ENCODE peak calls at places on chromosome 10, in eight cellular contexts. J is HCT116; A is neuronal stem cell; Z is tibial nerve; H is CD8-positive, alpha-beta T cell; L is astrocyte; S is dorsolateral prefrontal cortex; R is fibroblast of lung. P is an unnamed sample.

GRCh38 chr10:104650072-104650471 is 9.0 kb downstream of the SORCS3 start:
- DNase-seq in J (no peak), A (no peak), Z (no peak), H (no peak), L (no peak), S (no peak), R (no peak), P (no peak)

GRCh38 chr10:131901181-131901829 is 497 bp downstream of the PPP2R2D start:
- DNase-seq in J (no peak), A (no peak), Z (no peak), H (no peak), L (no peak), S (no peak), R (peak), P (peak)

GRCh38 chr10:6385683-6386082 is 183.0 kb downstream of the PFKFB3 start:
- DNase-seq in J (no peak), A (no peak), Z (no peak), H (no peak), L (peak), S (no peak), R (peak), P (no peak)

GRCh38 chr10:63206997-63207952 is 74.1 kb downstream of the NRBF2 start:
- DNase-seq in J (no peak), A (no peak), Z (peak), H (no peak), L (peak), S (no peak), R (peak), P (no peak)

GRCh38 chr10:132784582-132785432 is 1.1 kb downstream of the NKX6-2 start:
- DNase-seq in J (no peak), A (no peak), Z (no peak), H (no peak), L (no peak), S (no peak), R (peak), P (no peak)

GRCh38 chr10:123642293-123642692 is 23.9 kb upstream of the GPR26 start:
- DNase-seq in J (no peak), A (no peak), Z (no peak), H (no peak), L (no peak), S (no peak), R (no peak), P (no peak)

GRCh38 chr10:116444527-116445142 is 17.0 kb downstream of the PNLIPRP3 start:
- DNase-seq in J (peak), A (peak), Z (peak), H (no peak), L (peak), S (no peak), R (peak), P (no peak)

GRCh38 chr10:53754851-53755250 is 982.3 kb upstream of the MBL2 start:
- DNase-seq in J (no peak), A (no peak), Z (no peak), H (no peak), L (no peak), S (no peak), R (no peak), P (no peak)

GRCh38 chr10:128047991-128048826 is 78.0 kb downstream of the MKI67 start:
- DNase-seq in J (no peak), A (no peak), Z (no peak), H (no peak), L (peak), S (no peak), R (peak), P (no peak)

GRCh38 chr10:101001225-101002035 is 1.8 kb downstream of the LZTS2 start:
- DNase-seq in J (no peak), A (no peak), Z (peak), H (no peak), L (peak), S (peak), R (peak), P (peak)

GRCh38 chr10:60310746-60311145 is 78.9 kb downstream of the ANK3 start:
- DNase-seq in J (no peak), A (peak), Z (no peak), H (no peak), L (no peak), S (no peak), R (no peak), P (no peak)

GRCh38 chr10:98344589-98345038 is 70.4 kb downstream of the PYROXD2 start:
- DNase-seq in J (no peak), A (no peak), Z (peak), H (no peak), L (peak), S (no peak), R (peak), P (peak)

GRCh38 chr10:48608279-48608681 is 3.4 kb upstream of the ARHGAP22 start:
- DNase-seq in J (peak), A (no peak), Z (no peak), H (no peak), L (no peak), S (no peak), R (no peak), P (no peak)

DNA sequence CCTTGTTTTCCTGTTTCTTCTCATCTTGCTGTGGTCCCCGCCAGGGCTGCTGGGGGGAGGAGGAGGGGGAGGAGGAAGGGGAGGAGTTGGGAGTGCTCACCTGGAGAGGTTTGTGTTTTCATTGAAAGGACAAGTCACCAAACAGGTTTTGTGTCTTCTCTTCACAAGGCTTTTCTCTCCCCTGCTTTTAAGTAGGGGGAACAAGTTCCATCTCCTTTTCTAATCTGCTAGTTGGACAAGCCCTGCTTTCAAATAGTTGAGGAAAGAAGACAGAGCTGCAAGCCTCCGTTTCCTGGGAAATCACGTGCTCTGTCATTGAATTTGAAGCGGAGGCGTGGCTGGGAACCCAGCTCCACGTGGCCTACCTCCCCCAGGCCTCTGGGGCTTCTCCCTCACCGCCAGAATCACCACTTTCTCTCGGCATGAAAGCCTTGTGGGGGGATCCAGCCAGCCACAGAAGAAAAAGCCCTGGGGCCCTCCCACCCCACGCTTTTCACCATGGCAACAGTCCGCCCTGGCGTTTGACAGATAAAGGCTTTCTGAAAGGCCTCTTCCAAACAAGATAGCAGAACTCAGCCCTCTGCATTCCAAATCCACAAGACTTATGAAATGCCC is 51.5 kb downstream of the PROSER2 start:
- DNase-seq in J (peak), A (peak), Z (no peak), H (no peak), L (peak), S (no peak), R (peak), P (peak)
- H3K27ac ChIP-seq in J (peak), A (peak), Z (peak), H (no peak), L (no peak), S (no peak), R (peak), P (no peak)

GRCh38 chr10:77334501-77334900 is 303.1 kb downstream of the KCNMA1 start:
- DNase-seq in J (no peak), A (no peak), Z (no peak), H (no peak), L (no peak), S (no peak), R (no peak), P (no peak)
- H3K27ac ChIP-seq in J (no peak), A (no peak), Z (no peak), H (no peak), L (no peak), S (no peak), R (no peak), P (no peak)

GRCh38 chr10:89296227-89296648 is 5.6 kb upstream of the IFIT2 start:
- DNase-seq in J (no peak), A (no peak), Z (no peak), H (no peak), L (no peak), S (no peak), R (no peak), P (no peak)
- H3K27ac ChIP-seq in J (no peak), A (no peak), Z (peak), H (no peak), L (no peak), S (peak), R (peak), P (peak)

GRCh38 chr10:301536-301935 is 166.3 kb downstream of the ZMYND11 start:
- DNase-seq in J (no peak), A (no peak), Z (no peak), H (no peak), L (no peak), S (no peak), R (no peak), P (no peak)

GRCh38 chr10:299969-300368 is 164.7 kb downstream of the ZMYND11 start:
- DNase-seq in J (no peak), A (no peak), Z (no peak), H (no peak), L (no peak), S (no peak), R (no peak), P (no peak)

GRCh38 chr10:293636-294035 is 158.4 kb downstream of the ZMYND11 start:
- DNase-seq in J (no peak), A (no peak), Z (no peak), H (no peak), L (no peak), S (no peak), R (no peak), P (no peak)

GRCh38 chr10:299512-299911 is 164.3 kb downstream of the ZMYND11 start:
- DNase-seq in J (no peak), A (no peak), Z (no peak), H (no peak), L (no peak), S (no peak), R (no peak), P (no peak)

GRCh38 chr10:298033-298432 is 162.8 kb downstream of the ZMYND11 start:
- DNase-seq in J (no peak), A (no peak), Z (no peak), H (no peak), L (no peak), S (no peak), R (no peak), P (no peak)
- H3K27ac ChIP-seq in J (no peak), A (no peak), Z (peak), H (no peak), L (peak), S (peak), R (peak), P (peak)

GRCh38 chr10:77191324-77192049 is 446.1 kb downstream of the KCNMA1 start:
- DNase-seq in J (no peak), A (no peak), Z (no peak), H (no peak), L (no peak), S (no peak), R (no peak), P (no peak)

GRCh38 chr10:77189056-77189455 is 448.6 kb downstream of the KCNMA1 start:
- DNase-seq in J (no peak), A (no peak), Z (no peak), H (no peak), L (no peak), S (no peak), R (no peak), P (no peak)

GRCh38 chr10:77188511-77188910 is 449.1 kb downstream of the KCNMA1 start:
- DNase-seq in J (no peak), A (no peak), Z (no peak), H (no peak), L (no peak), S (no peak), R (peak), P (no peak)

GRCh38 chr10:77192402-77192801 is 445.2 kb downstream of the KCNMA1 start:
- DNase-seq in J (no peak), A (no peak), Z (no peak), H (no peak), L (no peak), S (no peak), R (no peak), P (no peak)

DNA sequence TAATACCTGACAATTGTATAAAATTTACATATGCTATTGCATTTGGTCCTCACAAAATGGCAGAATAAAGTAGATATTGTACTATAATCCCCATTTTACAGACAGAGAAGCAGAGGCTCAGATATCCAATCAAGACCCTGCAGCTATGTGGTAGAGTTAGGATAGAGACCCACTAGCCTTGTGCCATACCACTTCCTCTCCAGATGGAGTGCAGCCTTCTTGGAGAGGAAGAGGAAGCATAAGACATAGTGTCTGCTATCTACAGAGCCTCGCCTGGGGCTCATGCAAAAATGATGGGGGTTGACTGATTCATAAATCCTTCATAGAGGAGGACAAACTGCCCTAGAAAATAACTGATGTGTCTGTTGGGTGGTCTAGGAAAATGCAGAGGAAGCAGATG is 447.3 kb downstream of the KCNMA1 start:
- DNase-seq in J (no peak), A (no peak), Z (no peak), H (no peak), L (no peak), S (no peak), R (no peak), P (no peak)
- H3K27ac ChIP-seq in J (no peak), A (no peak), Z (no peak), H (no peak), L (no peak), S (no peak), R (no peak), P (peak)

DNA sequence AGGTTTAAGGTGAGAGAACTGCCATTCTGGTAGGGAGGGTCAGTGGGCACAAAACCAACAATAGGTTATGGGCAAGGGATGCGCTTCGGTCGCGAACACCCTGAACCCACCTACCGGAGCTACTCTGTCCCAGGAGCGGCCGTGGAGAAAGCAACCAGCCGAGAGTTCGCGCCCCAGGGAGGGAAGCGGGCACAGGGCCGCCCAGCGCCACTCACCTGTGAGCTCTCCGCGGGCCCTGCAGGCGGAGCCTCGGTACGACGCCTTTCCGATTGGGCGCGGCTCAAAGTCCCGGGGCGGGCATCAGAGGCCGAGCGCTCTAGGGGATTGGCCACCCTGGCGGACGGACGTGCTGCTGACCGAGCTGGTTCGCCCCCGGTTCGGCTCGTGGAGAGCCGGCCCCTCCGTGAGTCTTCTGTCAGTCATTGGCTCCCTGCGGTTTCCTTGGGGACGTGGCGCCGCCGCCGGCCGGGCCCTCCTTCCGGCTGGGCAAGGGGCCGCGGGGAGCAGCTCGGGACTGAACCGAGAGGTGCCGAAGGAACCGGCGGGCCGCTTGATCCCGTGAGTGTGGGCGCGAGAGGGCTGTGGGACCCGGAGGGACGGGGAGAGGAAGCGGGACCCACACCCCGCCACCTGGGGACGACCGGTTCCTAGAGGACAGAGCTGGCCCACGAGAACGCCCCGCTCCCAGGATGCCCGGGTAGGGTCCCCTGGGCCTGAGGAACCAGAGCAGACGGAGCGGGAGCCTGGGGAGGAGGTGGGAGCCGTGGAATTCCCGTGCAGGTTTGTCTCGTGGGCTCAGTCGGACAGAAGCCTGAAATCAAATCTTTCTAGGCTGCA is at the start of gene ENTPD7:
- DNase-seq in J (peak), A (peak), Z (peak), H (peak), L (peak), S (peak), R (peak), P (peak)
- H3K27ac ChIP-seq in J (peak), A (no peak), Z (peak), H (peak), L (peak), S (no peak), R (peak), P (peak)